ENCODE peak calls at places on chromosome 11, in five cellular contexts. One of them, this sample, is unnamed.
A peak's percentile ranks its signal among the peaks of the same experiment; 100 is the strongest.

GRCh38 chr11:128341280-128341679 is 246.1 kb downstream of the ETS1 start:
- DNase-seq in K562: no peak
- DNase-seq in HepG2: no peak
- DNase-seq in SK-N-SH: no peak
- DNase-seq in IMR-90: no peak
- DNase-seq in this sample: no peak

GRCh38 chr11:60831501-60832079 is 10.3 kb upstream of the CCDC86 start:
- DNase-seq in IMR-90: peak; percentile 42
- DNase-seq in SK-N-SH: peak; percentile 51
- DNase-seq in K562: no peak
- DNase-seq in HepG2: no peak
- DNase-seq in this sample: no peak

GRCh38 chr11:44018127-44018521 is 29.7 kb upstream of the ACCSL start:
- DNase-seq in K562: no peak
- DNase-seq in IMR-90: no peak
- DNase-seq in HepG2: no peak
- DNase-seq in SK-N-SH: no peak
- DNase-seq in this sample: no peak

GRCh38 chr11:86230196-86230813 is 14.2 kb upstream of the EED start:
- DNase-seq in IMR-90: no peak
- DNase-seq in HepG2: no peak
- DNase-seq in SK-N-SH: no peak
- DNase-seq in K562: no peak
- DNase-seq in this sample: no peak

GRCh38 chr11:107576497-107577086 is 11.1 kb upstream of the ALKBH8 start:
- DNase-seq in SK-N-SH: peak; percentile 61
- DNase-seq in K562: peak; percentile 33
- DNase-seq in HepG2: peak; percentile 19
- DNase-seq in IMR-90: peak; percentile 47
- DNase-seq in this sample: no peak

GRCh38 chr11:82523141-82523540 is 210.5 kb downstream of the FAM181B start:
- DNase-seq in HepG2: no peak
- DNase-seq in SK-N-SH: no peak
- DNase-seq in IMR-90: no peak
- DNase-seq in K562: no peak
- DNase-seq in this sample: no peak

GRCh38 chr11:60740573-60740972 is 16.1 kb downstream of the MS4A18 start:
- DNase-seq in HepG2: no peak
- DNase-seq in IMR-90: no peak
- DNase-seq in SK-N-SH: no peak
- DNase-seq in K562: no peak
- DNase-seq in this sample: no peak

GRCh38 chr11:19345848-19346681 is 105.3 kb upstream of the E2F8 start:
- DNase-seq in HepG2: no peak
- DNase-seq in IMR-90: no peak
- DNase-seq in K562: peak; percentile 19
- DNase-seq in SK-N-SH: peak; percentile 84
- DNase-seq in this sample: no peak

GRCh38 chr11:71383461-71383860 is 64.7 kb downstream of the DHCR7 start:
- DNase-seq in SK-N-SH: no peak
- DNase-seq in IMR-90: no peak
- DNase-seq in K562: no peak
- DNase-seq in HepG2: no peak
- DNase-seq in this sample: peak; percentile 62

GRCh38 chr11:74650498-74650897 is 58.1 kb downstream of the POLD3 start:
- DNase-seq in IMR-90: peak; percentile 100
- DNase-seq in SK-N-SH: no peak
- DNase-seq in K562: no peak
- DNase-seq in HepG2: no peak
- DNase-seq in this sample: no peak

GRCh38 chr11:75273989-75274391 is 33.4 kb downstream of the TPBGL start:
- DNase-seq in IMR-90: no peak
- DNase-seq in K562: no peak
- DNase-seq in SK-N-SH: no peak
- DNase-seq in HepG2: no peak
- DNase-seq in this sample: no peak

GRCh38 chr11:2867722-2868548 is 17.6 kb downstream of the CDKN1C start:
- DNase-seq in HepG2: no peak
- DNase-seq in SK-N-SH: no peak
- DNase-seq in IMR-90: no peak
- DNase-seq in K562: peak; percentile 84
- DNase-seq in this sample: no peak

GRCh38 chr11:34242037-34242625 is 115.7 kb downstream of the ABTB2 start:
- DNase-seq in K562: peak; percentile 87
- DNase-seq in HepG2: no peak
- DNase-seq in SK-N-SH: no peak
- DNase-seq in IMR-90: peak; percentile 42
- DNase-seq in this sample: no peak

GRCh38 chr11:73997120-73997772 is 11.6 kb downstream of the UCP3 start:
- DNase-seq in IMR-90: no peak
- DNase-seq in HepG2: no peak
- DNase-seq in K562: no peak
- DNase-seq in SK-N-SH: no peak
- DNase-seq in this sample: no peak

GRCh38 chr11:123654566-123655081 is at the start of gene SCN3B:
- DNase-seq in HepG2: peak; percentile 24
- DNase-seq in K562: peak; percentile 94
- DNase-seq in IMR-90: peak; percentile 61
- DNase-seq in SK-N-SH: peak; percentile 99
- DNase-seq in this sample: no peak

GRCh38 chr11:122229611-122230386 is 113.8 kb upstream of the BLID start:
- DNase-seq in HepG2: peak; percentile 75
- DNase-seq in K562: no peak
- DNase-seq in SK-N-SH: no peak
- DNase-seq in IMR-90: no peak
- DNase-seq in this sample: no peak

GRCh38 chr11:68002943-68003845 is 703 bp downstream of the UNC93B1 start:
- DNase-seq in SK-N-SH: peak; percentile 70
- DNase-seq in IMR-90: no peak
- DNase-seq in HepG2: no peak
- DNase-seq in K562: peak; percentile 64
- DNase-seq in this sample: no peak

GRCh38 chr11:12862761-12863469 is 146.2 kb upstream of the RASSF10 start:
- DNase-seq in HepG2: no peak
- DNase-seq in IMR-90: peak; percentile 85
- DNase-seq in SK-N-SH: peak; percentile 58
- DNase-seq in K562: peak; percentile 31
- DNase-seq in this sample: no peak

GRCh38 chr11:61141601-61142028 is 19.6 kb downstream of the VPS37C start:
- DNase-seq in SK-N-SH: no peak
- DNase-seq in IMR-90: no peak
- DNase-seq in HepG2: no peak
- DNase-seq in K562: peak; percentile 65
- DNase-seq in this sample: no peak

GRCh38 chr11:2210366-2211112 is 38.9 kb upstream of the TH start:
- DNase-seq in SK-N-SH: no peak
- DNase-seq in IMR-90: no peak
- DNase-seq in K562: no peak
- DNase-seq in HepG2: no peak
- DNase-seq in this sample: no peak

GRCh38 chr11:45087301-45087700 is 59.1 kb upstream of the PRDM11 start:
- DNase-seq in SK-N-SH: no peak
- DNase-seq in IMR-90: peak; percentile 60
- DNase-seq in HepG2: no peak
- DNase-seq in K562: no peak
- DNase-seq in this sample: no peak

GRCh38 chr11:80320765-80321164 is 879.9 kb upstream of the TENM4 start:
- DNase-seq in SK-N-SH: peak; percentile 2
- DNase-seq in IMR-90: no peak
- DNase-seq in K562: no peak
- DNase-seq in HepG2: no peak
- DNase-seq in this sample: no peak

GRCh38 chr11:94895971-94896370 is 77.4 kb downstream of the CWC15 start:
- DNase-seq in SK-N-SH: no peak
- DNase-seq in HepG2: no peak
- DNase-seq in IMR-90: peak; percentile 73
- DNase-seq in K562: no peak
- DNase-seq in this sample: no peak

GRCh38 chr11:62340269-62340901 is 3.1 kb downstream of the ASRGL1 start:
- DNase-seq in K562: peak; percentile 29
- DNase-seq in SK-N-SH: peak; percentile 50
- DNase-seq in HepG2: peak; percentile 60
- DNase-seq in IMR-90: peak; percentile 45
- DNase-seq in this sample: peak; percentile 12

GRCh38 chr11:100687032-100687629 is at the start of gene ARHGAP42:
- DNase-seq in IMR-90: peak; percentile 48
- DNase-seq in K562: peak; percentile 44
- DNase-seq in HepG2: peak; percentile 16
- DNase-seq in SK-N-SH: peak; percentile 42
- DNase-seq in this sample: no peak

GRCh38 chr11:124915541-124916369 is 3.3 kb upstream of the HEPN1 start:
- DNase-seq in SK-N-SH: no peak
- DNase-seq in K562: no peak
- DNase-seq in IMR-90: peak; percentile 80
- DNase-seq in HepG2: no peak
- DNase-seq in this sample: no peak

GRCh38 chr11:123182101-123182500 is 12.9 kb downstream of the CLMP start:
- DNase-seq in SK-N-SH: no peak
- DNase-seq in HepG2: no peak
- DNase-seq in IMR-90: no peak
- DNase-seq in K562: no peak
- DNase-seq in this sample: no peak

GRCh38 chr11:75337195-75337654 is 14.2 kb downstream of the ARRB1 start:
- DNase-seq in K562: no peak
- DNase-seq in IMR-90: peak; percentile 60
- DNase-seq in HepG2: no peak
- DNase-seq in SK-N-SH: no peak
- DNase-seq in this sample: no peak

DNA sequence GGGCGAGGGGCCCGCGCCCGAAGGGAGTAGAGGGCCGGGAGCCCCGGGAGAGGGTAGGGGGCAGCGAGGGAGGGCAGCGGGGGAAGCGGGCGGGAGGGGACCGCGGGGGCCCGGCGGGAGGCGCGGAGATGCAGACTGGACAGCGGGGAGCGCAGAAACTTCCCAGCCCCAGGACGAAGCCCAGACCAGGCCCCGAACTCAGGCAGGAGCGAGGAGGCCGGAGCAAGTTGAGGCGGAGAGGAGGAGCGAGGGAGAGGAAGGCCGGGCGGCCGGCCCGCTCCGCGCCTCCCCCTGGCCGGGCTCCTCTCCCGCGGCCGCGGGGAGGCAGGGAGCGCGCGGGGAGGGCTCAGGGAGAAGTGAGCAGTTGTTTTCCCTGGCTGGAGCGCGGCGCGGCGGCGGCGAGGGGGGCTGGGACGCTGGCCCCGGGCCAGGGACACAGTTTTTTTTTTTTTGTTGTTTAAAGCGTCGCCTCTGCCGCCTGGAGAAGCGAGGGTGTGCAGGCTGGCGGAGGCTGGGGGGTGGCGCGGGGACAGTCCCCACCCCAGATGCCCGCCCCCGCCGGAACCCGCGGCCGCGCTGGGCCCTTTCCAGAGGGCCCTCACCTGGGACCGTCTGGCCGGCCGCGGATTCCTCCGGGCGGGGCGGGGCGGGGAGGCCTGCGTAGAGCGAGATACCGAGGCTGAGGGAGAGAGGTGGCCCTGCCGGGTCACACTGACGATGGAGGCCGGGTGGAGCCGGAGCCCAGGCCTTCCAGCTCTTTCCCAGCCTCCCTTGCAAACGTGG is at the start of gene LTBP3:
- DNase-seq in IMR-90: peak; percentile 71
- DNase-seq in HepG2: peak; percentile 68
- DNase-seq in SK-N-SH: peak; percentile 90
- DNase-seq in K562: peak; percentile 87
- DNase-seq in this sample: no peak
- TF ChIP-seq MXI1 in IMR-90: no peak
- TF ChIP-seq MXI1 in HepG2: no peak
- TF ChIP-seq MXI1 in SK-N-SH: no peak
- TF ChIP-seq MXI1 in K562: no peak
- TF ChIP-seq MXI1 in this sample: no peak

DNA sequence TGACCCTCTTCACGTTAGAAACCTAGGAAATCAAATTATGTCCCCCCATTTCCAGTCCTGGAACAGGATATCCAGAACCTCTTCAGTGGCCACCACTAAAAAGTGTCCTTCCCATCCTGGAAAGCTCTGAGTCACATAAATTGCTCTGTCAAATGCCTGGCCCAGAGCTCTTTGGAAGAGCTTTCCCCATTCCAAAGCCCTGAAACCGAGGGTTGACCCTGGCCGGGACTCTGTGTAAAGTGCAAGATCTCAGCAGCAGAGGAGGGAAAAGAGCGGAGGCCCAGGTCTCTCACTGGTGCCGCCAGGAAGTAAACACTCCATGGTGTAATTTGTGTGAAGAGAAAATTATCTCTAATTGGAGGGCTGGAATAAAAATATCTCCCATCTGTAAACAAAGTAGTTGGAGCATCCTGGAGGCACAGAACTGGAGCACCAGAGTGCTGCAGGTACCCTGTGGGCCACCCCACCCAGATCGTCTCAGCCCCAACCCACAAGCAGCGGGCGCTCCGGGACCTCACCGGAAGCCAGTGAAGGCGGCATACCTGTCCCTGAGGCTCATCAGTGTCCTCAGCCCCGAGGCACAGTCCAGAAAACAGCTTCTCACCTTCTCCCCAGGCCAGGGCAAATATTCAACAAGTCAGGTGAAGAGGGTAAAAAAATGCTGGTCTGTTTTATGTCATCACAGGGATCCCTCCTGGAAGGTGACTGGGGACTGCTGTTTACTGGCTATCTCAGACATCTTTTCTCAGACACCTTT is 4.7 kb upstream of the JAM3 start:
- DNase-seq in SK-N-SH: no peak
- DNase-seq in K562: no peak
- DNase-seq in IMR-90: no peak
- DNase-seq in HepG2: no peak
- DNase-seq in this sample: no peak
- TF ChIP-seq MXI1 in SK-N-SH: no peak
- TF ChIP-seq MXI1 in K562: no peak
- TF ChIP-seq MXI1 in IMR-90: no peak
- TF ChIP-seq MXI1 in HepG2: no peak
- TF ChIP-seq MXI1 in this sample: no peak

GRCh38 chr11:96748639-96749370 is 359.0 kb downstream of the JRKL start:
- DNase-seq in SK-N-SH: no peak
- DNase-seq in IMR-90: peak; percentile 46
- DNase-seq in K562: no peak
- DNase-seq in HepG2: no peak
- DNase-seq in this sample: no peak

GRCh38 chr11:96741068-96741467 is 351.3 kb downstream of the JRKL start:
- DNase-seq in K562: no peak
- DNase-seq in HepG2: no peak
- DNase-seq in SK-N-SH: no peak
- DNase-seq in IMR-90: peak; percentile 22
- DNase-seq in this sample: no peak

DNA sequence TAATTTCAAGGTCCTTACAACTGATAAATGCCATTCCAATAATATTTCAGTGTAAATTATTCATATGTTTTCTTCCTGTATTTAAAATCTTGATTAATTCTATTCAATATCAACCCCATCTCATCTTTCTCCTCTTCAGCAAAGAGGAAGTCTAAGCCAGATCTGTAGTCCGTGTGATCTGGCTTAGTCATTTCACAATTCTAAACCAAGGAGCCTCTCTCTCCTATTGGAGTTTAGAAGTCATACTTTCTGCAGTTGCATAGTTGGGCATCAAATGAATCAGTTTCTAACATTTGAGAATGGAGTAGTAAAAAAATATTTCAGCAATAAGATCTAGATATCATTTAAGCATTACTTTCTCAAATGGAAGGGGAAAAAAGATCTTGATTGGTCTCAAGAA is 354.9 kb downstream of the JRKL start:
- DNase-seq in K562: no peak
- DNase-seq in IMR-90: peak; percentile 16
- DNase-seq in SK-N-SH: no peak
- DNase-seq in HepG2: no peak
- DNase-seq in this sample: no peak
- TF ChIP-seq MXI1 in K562: no peak
- TF ChIP-seq MXI1 in IMR-90: no peak
- TF ChIP-seq MXI1 in SK-N-SH: no peak
- TF ChIP-seq MXI1 in HepG2: no peak
- TF ChIP-seq MXI1 in this sample: no peak

GRCh38 chr11:42407379-42407778 is 904.4 kb upstream of the API5 start:
- DNase-seq in IMR-90: no peak
- DNase-seq in K562: no peak
- DNase-seq in SK-N-SH: peak; percentile 25
- DNase-seq in HepG2: no peak
- DNase-seq in this sample: no peak
- TF ChIP-seq MXI1 in IMR-90: no peak
- TF ChIP-seq MXI1 in K562: no peak
- TF ChIP-seq MXI1 in SK-N-SH: no peak
- TF ChIP-seq MXI1 in HepG2: no peak
- TF ChIP-seq MXI1 in this sample: no peak